ENCODE peak calls at places on chromosomes 3 and 15, in four cellular contexts. V, M, K and E are unnamed samples.
A peak's percentile ranks its signal among the peaks of the same experiment; 100 is the strongest.

GRCh38 chr3:189195302-189195701 is 23.5 kb downstream of the TPRG1 start:
- DNase-seq in V (no peak), K (peak; percentile 11), M (no peak), E (no peak)

GRCh38 chr3:25433868-25434267 is 5.8 kb downstream of the RARB start:
- DNase-seq in V (no peak), K (no peak), M (peak; percentile 36), E (peak; percentile 95)

GRCh38 chr3:45551214-45552010 is 43.1 kb upstream of the LIMD1 start:
- DNase-seq in M (peak; percentile 96), K (peak; percentile 13), V (no peak), E (no peak)

GRCh38 chr15:69679623-69680228 is 227.1 kb downstream of the RPLP1 start:
- DNase-seq in V (no peak), M (no peak), K (no peak), E (no peak)

GRCh38 chr3:27861047-27862036 is 139.2 kb upstream of the EOMES start:
- DNase-seq in M (no peak), K (no peak), V (no peak), E (no peak)

GRCh38 chr3:144458283-144458682 is 486.7 kb downstream of the DIPK2A start:
- DNase-seq in K (no peak), V (no peak), M (no peak), E (no peak)

GRCh38 chr15:101240364-101240763 is 11.5 kb downstream of the CHSY1 start:
- DNase-seq in V (no peak), K (no peak), M (no peak), E (no peak)

GRCh38 chr3:86991482-86991815 is 500 bp upstream of the VGLL3 start:
- DNase-seq in K (no peak), M (no peak), V (no peak), E (no peak)

GRCh38 chr15:43794269-43795037 is 2.3 kb downstream of the SERF2 start:
- DNase-seq in V (no peak), K (no peak), M (no peak), E (peak; percentile 9)

GRCh38 chr15:41790756-41791546 is 16.7 kb downstream of the MAPKBP1 start:
- DNase-seq in V (no peak), M (peak; percentile 65), K (peak; percentile 28), E (peak; percentile 85)

GRCh38 chr3:187798531-187799520 is 53.6 kb upstream of the BCL6 start:
- DNase-seq in M (no peak), V (no peak), K (no peak), E (no peak)

GRCh38 chr15:22979699-22980188 is 424 bp downstream of the CYFIP1 start:
- DNase-seq in K (no peak), M (no peak), V (peak; percentile 46), E (peak; percentile 56)

GRCh38 chr3:120198305-120198878 is 86.6 kb downstream of the GPR156 start:
- DNase-seq in K (peak; percentile 8), V (peak; percentile 24), M (no peak), E (peak; percentile 39)

GRCh38 chr3:45105855-45106655 is 40.1 kb downstream of the CDCP1 start:
- DNase-seq in K (no peak), M (peak; percentile 60), V (no peak), E (peak; percentile 13)

GRCh38 chr3:5731100-5731499 is 543.6 kb downstream of the EDEM1 start:
- DNase-seq in V (no peak), M (peak; percentile 35), K (no peak), E (no peak)

GRCh38 chr3:112649478-112649735 is 8.5 kb upstream of the CCDC80 start:
- DNase-seq in K (no peak), V (no peak), M (no peak), E (no peak)

GRCh38 chr15:90603893-90604292 is 74.2 kb downstream of the CRTC3 start:
- DNase-seq in V (no peak), K (no peak), M (no peak), E (peak; percentile 26)

GRCh38 chr3:13835246-13835645 is 44.6 kb downstream of the WNT7A start:
- DNase-seq in M (no peak), K (no peak), V (no peak), E (no peak)

GRCh38 chr3:4730734-4731133 is 237.6 kb downstream of the ITPR1 start:
- DNase-seq in V (no peak), M (no peak), K (no peak), E (no peak)

GRCh38 chr15:69823223-69823907 is 274.4 kb downstream of the TLE3 start:
- DNase-seq in V (peak; percentile 63), M (peak; percentile 80), K (no peak), E (peak; percentile 61)

GRCh38 chr3:111311709-111312235 is 230.2 kb upstream of the CD96 start:
- DNase-seq in K (no peak), M (no peak), V (no peak), E (no peak)

GRCh38 chr15:85582719-85583089 is 202.3 kb downstream of the AKAP13 start:
- DNase-seq in K (no peak), V (no peak), M (peak; percentile 46), E (peak; percentile 98)

GRCh38 chr15:52331490-52332240 is 36.1 kb upstream of the MYO5C start:
- DNase-seq in M (peak; percentile 14), V (peak; percentile 44), K (peak; percentile 30), E (peak; percentile 68)

GRCh38 chr3:55204417-55204816 is 276.6 kb upstream of the LRTM1 start:
- DNase-seq in V (no peak), K (no peak), M (no peak), E (no peak)

DNA sequence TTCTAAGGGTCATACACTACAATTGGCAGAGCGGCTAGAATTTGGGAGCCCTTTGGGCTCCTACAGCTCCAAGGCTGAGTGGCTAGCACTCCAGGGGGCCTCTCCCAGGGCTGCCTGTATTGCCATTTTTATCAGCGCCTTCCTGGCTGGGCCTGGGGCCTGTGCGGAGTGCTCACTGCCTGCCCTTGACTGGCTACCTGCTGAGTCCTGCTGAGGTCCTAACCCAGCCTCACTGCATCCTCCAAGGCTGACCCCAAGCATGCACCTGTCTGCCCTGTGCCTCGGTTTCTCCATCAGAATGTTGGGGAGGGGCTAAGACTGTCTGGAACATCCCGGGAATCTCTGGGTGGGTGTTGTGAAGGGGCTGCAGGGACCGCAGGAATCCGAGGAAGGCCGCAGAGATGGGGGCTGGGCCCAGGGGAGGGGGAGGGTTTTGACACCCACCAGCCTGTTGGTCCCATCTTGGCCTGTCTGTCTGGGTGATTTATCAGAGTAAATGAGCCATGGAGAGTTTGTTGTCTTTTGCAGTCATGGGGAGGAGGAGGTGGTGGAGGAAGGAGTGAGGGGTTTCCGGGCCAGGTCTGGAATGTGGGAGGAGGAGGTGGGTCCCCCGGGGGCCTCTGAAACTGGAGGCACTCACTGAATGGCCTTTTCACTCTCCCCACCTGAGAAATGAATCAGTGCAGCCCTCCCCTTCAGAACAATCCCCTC is 11.3 kb downstream of the SEMA3F start:
- DNase-seq in V (no peak), K (no peak), M (no peak), E (no peak)
- TF ChIP-seq JUN in V (no peak), K (no peak), M (no peak), E (no peak)

GRCh38 chr3:132414841-132415240 is 2.5 kb upstream of the DNAJC13 start:
- DNase-seq in M (no peak), K (no peak), V (no peak), E (no peak)
- H3K4me1 ChIP-seq in M (peaks cover 5% of the 10 kb centered on the region), K (peaks cover 23% of the 10 kb centered on the region), V (peaks cover 16% of the 10 kb centered on the region), E (peaks cover 17% of the 10 kb centered on the region)

GRCh38 chr3:156676467-156677119 is 2.2 kb downstream of the TIPARP start:
- DNase-seq in V (peak; percentile 15), K (no peak), M (no peak), E (no peak)
- TF ChIP-seq JUN in V (no peak), K (no peak), M (no peak), E (no peak)

GRCh38 chr3:134244921-134245320 is 5.7 kb downstream of the RYK start:
- DNase-seq in K (no peak), V (no peak), M (no peak), E (no peak)
- H3K4me1 ChIP-seq in K (peaks cover 82% of the 10 kb centered on the region), V (peaks cover 32% of the 10 kb centered on the region), M (peaks cover under 1% of the 10 kb centered on the region), E (peaks cover 31% of the 10 kb centered on the region)

GRCh38 chr3:81472600-81473362 is 288.7 kb downstream of the GBE1 start:
- DNase-seq in K (no peak), M (no peak), V (no peak), E (peak; percentile 92)
- TF ChIP-seq JUN in K (no peak), M (no peak), V (no peak), E (peak; percentile 81)

GRCh38 chr15:63050737-63051700 is 8.5 kb downstream of the TPM1 start:
- DNase-seq in V (no peak), K (peak; percentile 78), M (peak; percentile 74), E (peak; percentile 90)
- H3K4me1 ChIP-seq in V (peaks cover 86% of the 10 kb centered on the region), K (peaks cover 87% of the 10 kb centered on the region), M (peaks cover 30% of the 10 kb centered on the region), E (peaks cover 78% of the 10 kb centered on the region)